ENCODE peak calls at places on chromosomes 1 and 21, in seven cellular contexts. R is ovary, Y is heart left ventricle, H is adrenal gland, E is stomach, O is vagina, U is Peyer's patch. C is an unnamed sample.

GRCh38 chr1:16248603-16249534 is 11.9 kb upstream of the CPLANE2 start:
- DNase-seq in H (peak; percentile 89), O (no peak), E (peak; percentile 94), R (peak; percentile 86), Y (peak; percentile 87), U (peak; percentile 27), C (no peak)

GRCh38 chr21:32457360-32457840 is 44.9 kb downstream of the EVA1C start:
- DNase-seq in R (peak; percentile 62), Y (peak; percentile 71), E (peak; percentile 72), U (no peak), O (no peak), H (peak; percentile 51), C (no peak)

GRCh38 chr1:10596780-10597179 is 122.0 kb downstream of the PEX14 start:
- DNase-seq in O (no peak), Y (no peak), H (no peak), E (no peak), U (no peak), R (no peak), C (no peak)

GRCh38 chr1:204826970-204827369 is 43.7 kb upstream of the NFASC start:
- DNase-seq in Y (no peak), O (no peak), H (no peak), E (no peak), R (no peak), U (no peak), C (no peak)

GRCh38 chr1:228273720-228274451 is 66.0 kb downstream of the OBSCN start:
- DNase-seq in U (peak; percentile 11), H (no peak), O (no peak), E (no peak), Y (peak; percentile 58), R (no peak), C (no peak)

GRCh38 chr1:29122662-29122986 is 1.1 kb downstream of the TMEM200B start:
- DNase-seq in R (peak; percentile 84), H (peak; percentile 66), U (no peak), Y (peak; percentile 82), E (peak; percentile 49), O (no peak), C (no peak)

GRCh38 chr1:184212649-184213314 is 161.3 kb downstream of the TSEN15 start:
- DNase-seq in E (no peak), Y (no peak), H (no peak), U (no peak), R (no peak), O (no peak), C (no peak)

GRCh38 chr21:42161401-42161956 is 57.5 kb upstream of the ABCG1 start:
- DNase-seq in E (no peak), H (no peak), R (no peak), Y (no peak), U (no peak), O (peak; percentile 64), C (no peak)

GRCh38 chr1:54334996-54335395 is 71.2 kb downstream of the SSBP3 start:
- DNase-seq in Y (peak; percentile 23), E (no peak), O (no peak), R (no peak), U (no peak), H (no peak), C (no peak)

GRCh38 chr1:18578271-18578670 is 52.4 kb upstream of the PAX7 start:
- DNase-seq in R (no peak), H (no peak), U (no peak), Y (no peak), E (no peak), O (no peak), C (no peak)

GRCh38 chr21:19130379-19131028 is 726.9 kb upstream of the TMPRSS15 start:
- DNase-seq in E (no peak), U (no peak), Y (no peak), R (no peak), H (no peak), O (no peak), C (no peak)

DNA sequence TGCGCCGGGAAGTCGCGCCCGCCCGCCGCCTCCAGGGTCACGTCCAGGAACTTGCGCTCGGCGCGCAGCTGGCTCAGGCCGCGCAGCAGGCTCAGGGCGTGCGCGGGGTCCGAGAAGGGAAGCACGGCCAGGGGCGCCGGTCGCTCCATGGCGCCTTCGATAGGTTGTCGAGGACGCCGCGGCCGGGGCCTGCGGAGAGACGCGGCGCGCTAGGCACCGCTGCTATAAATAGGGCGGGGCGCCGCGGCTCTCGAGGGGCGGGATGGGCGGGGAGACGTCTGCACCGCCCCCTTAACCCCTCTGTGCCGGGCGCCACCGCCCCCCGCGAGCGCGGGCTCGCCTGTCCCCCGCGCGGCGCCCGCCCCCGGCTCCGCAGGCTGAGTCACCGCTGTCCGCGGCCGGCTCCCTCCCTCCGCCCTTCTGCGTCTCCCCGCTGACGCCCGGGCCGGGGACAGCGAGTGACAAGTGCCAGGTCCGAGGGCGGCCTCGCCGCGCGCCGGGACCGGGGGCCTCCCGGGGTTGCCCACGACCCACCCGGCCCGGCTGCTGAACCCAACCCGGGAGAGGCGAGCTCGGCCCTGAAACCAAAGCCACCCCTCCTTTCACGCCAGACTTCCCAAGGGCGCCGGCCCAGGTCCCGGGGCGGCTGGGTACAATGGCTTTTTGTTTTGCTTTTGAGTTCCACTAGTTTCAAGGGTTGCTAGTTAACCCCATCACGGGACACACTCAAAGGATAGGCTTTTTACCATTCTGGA is at the start of gene KLHL21:
- DNase-seq in E (peak; percentile 89), Y (peak; percentile 96), O (no peak), R (peak; percentile 93), H (peak; percentile 91), U (peak; percentile 87), C (peak; percentile 57)
- TF ChIP-seq POLR2A in E (no peak), Y (peak; percentile 70), O (peak; percentile 4), R (peak; percentile 92), H (peak; percentile 92), U (peak; percentile 67), C (no peak)

DNA sequence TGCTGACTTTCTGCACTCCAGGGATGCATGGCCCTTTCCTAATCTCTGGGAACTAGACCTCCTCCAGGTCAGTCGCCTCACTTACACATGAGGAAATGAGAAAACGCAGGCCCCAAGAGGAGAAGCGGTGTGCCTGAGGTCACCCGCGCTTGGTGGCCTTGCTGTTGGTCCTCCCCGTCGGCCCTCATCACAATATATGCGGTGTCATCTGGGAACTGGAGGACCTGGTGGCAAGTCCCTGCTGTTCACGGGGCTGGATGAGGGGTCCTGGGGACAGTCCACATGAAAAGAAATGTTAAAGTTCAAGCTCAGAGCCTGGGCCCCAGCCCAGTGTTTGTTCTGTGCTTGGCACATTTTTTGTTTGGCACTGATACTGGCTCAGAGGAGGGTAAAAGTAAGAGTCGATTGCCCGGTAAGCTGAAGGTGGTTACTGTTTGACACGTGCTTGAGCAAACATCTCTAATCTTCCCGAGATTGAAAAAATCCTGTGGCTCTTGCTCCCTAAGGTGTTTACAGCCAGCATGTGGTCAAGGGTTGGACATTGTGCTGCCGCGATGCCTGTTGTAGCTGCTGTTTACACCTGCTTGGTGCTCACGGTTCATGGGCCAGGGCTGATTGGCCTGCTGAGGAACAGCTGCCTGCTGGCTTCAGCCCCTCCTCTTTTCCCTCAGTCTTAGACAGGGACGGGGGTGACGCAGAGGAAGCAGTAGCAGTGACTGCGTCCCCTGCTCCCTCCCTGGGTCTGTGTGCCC is 5.2 kb downstream of the COQ8A start:
- DNase-seq in U (no peak), R (no peak), Y (no peak), E (peak; percentile 91), H (peak; percentile 55), O (no peak), C (no peak)
- H3K4me1 ChIP-seq in U (peaks cover 67% of the 10 kb centered on the region), R (peaks cover 42% of the 10 kb centered on the region), Y (peaks cover 65% of the 10 kb centered on the region), E (peaks cover 62% of the 10 kb centered on the region), H (peaks cover 49% of the 10 kb centered on the region), O (peaks cover 58% of the 10 kb centered on the region), C (peaks cover 20% of the 10 kb centered on the region)

GRCh38 chr1:27011976-27012563 is 580 bp downstream of the TENT5B start:
- DNase-seq in U (no peak), Y (no peak), R (no peak), H (no peak), E (no peak), O (no peak), C (no peak)
- H3K4me3 ChIP-seq in U (peak overlapping the region; percentile 53), Y (peak overlapping the region; percentile 53), R (peak overlapping the region; percentile 50), H (peak overlapping the region; percentile 48), E (peak overlapping the region; percentile 56), O (peak overlapping the region; percentile 57), C (peak overlapping the region; percentile 58)

GRCh38 chr1:160205242-160205973 is at the start of gene PEA15:
- DNase-seq in U (peak; percentile 74), E (peak; percentile 83), Y (peak; percentile 91), R (peak; percentile 84), H (peak; percentile 67), O (no peak), C (no peak)

GRCh38 chr1:160204526-160205241 is 500 bp upstream of the PEA15 start:
- DNase-seq in R (no peak), U (peak; percentile 62), H (no peak), E (no peak), Y (no peak), O (no peak), C (no peak)

GRCh38 chr1:160207118-160207650 is 2.0 kb downstream of the PEA15 start:
- DNase-seq in U (no peak), R (no peak), Y (no peak), O (no peak), E (no peak), H (no peak), C (no peak)

GRCh38 chr1:160206421-160207117 is 1.4 kb downstream of the PEA15 start:
- DNase-seq in E (no peak), H (peak; percentile 50), Y (no peak), U (no peak), O (no peak), R (no peak), C (no peak)

GRCh38 chr1:160205974-160206369 is 788 bp downstream of the PEA15 start:
- DNase-seq in E (no peak), H (peak; percentile 50), Y (peak; percentile 71), O (no peak), U (peak; percentile 67), R (peak; percentile 57), C (no peak)
- TF ChIP-seq POLR2A in E (no peak), H (no peak), Y (no peak), O (no peak), U (no peak), R (no peak), C (no peak)

DNA sequence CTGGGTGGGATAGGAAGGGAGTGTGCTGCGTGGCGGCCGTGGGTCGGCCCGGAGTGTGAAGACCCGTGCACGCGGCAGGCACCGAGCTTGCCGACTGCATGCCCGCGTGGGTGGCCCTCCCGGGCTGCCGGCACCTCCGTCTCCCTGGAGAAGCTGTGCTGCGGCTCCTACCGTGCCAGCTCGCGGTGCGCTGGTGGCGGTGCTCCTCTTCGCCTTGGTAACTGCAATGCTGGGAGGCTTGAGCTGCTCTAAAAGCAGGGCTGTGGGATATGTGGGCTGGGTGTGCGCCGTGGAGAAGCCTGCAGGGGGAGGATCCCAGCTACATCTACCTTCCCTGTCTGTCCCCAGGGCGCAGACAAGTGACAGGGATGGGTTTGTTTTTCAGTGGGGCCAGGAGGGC is 2.4 kb downstream of the GABRD start:
- DNase-seq in Y (no peak), E (no peak), U (no peak), R (no peak), H (no peak), O (no peak), C (no peak)
- H3K4me1 ChIP-seq in Y (peaks cover 16% of the 10 kb centered on the region), E (peaks cover 7% of the 10 kb centered on the region), U (peaks cover 21% of the 10 kb centered on the region), R (peaks cover 6% of the 10 kb centered on the region), H (peaks cover 5% of the 10 kb centered on the region), O (peaks cover 7% of the 10 kb centered on the region), C (peaks cover 9% of the 10 kb centered on the region)

C was measured in esophagus squamous epithelium.